ENCODE peak calls at places on chromosomes 4 and X, in eight cellular contexts. A is NCI-H774, X is tibial artery, H is EL, G is transverse colon, B is AG04450, N is substantia nigra, J is kidney tubule cell. K is an unnamed sample.

GRCh38 chr4:105520819-105521790 is 31.3 kb upstream of the ARHGEF38 start:
- DNase-seq in A (no peak), X (no peak), H (peak; percentile 45), G (peak; percentile 45), B (peak; percentile 11), N (no peak), J (peak; percentile 61), K (peak; percentile 51)

GRCh38 chr4:10077492-10078335 is 38.9 kb downstream of the WDR1 start:
- DNase-seq in A (no peak), X (peak; percentile 54), H (no peak), G (no peak), B (no peak), N (no peak), J (no peak), K (peak; percentile 15)

GRCh38 chrX:119240356-119240755 is 4.3 kb downstream of the PGRMC1 start:
- DNase-seq in A (no peak), X (no peak), H (peak; percentile 77), G (no peak), B (no peak), N (no peak), J (peak; percentile 52), K (no peak)

GRCh38 chr4:94468093-94468492 is 16.4 kb downstream of the PDLIM5 start:
- DNase-seq in A (no peak), X (no peak), H (no peak), G (no peak), B (no peak), N (no peak), J (no peak), K (no peak)

GRCh38 chrX:16807548-16807947 is 21.3 kb downstream of the TXLNG start:
- DNase-seq in A (no peak), X (no peak), H (peak; percentile 37), G (no peak), B (no peak), N (no peak), J (peak; percentile 39), K (no peak)

GRCh38 chr4:121690001-121690400 is 6.8 kb downstream of the ANXA5 start:
- DNase-seq in A (no peak), X (no peak), H (peak; percentile 79), G (no peak), B (no peak), N (no peak), J (peak; percentile 88), K (no peak)

GRCh38 chr4:141056473-141056872 is 76.8 kb downstream of the RNF150 start:
- DNase-seq in A (no peak), X (no peak), H (no peak), G (no peak), B (no peak), N (no peak), J (no peak), K (no peak)

GRCh38 chr4:40316333-40316781 is 18.8 kb upstream of the CHRNA9 start:
- DNase-seq in A (no peak), X (no peak), H (peak; percentile 79), G (no peak), B (peak; percentile 67), N (no peak), J (peak; percentile 85), K (no peak)

GRCh38 chr4:993111-994029 is at the start of gene SLC26A1:
- DNase-seq in A (no peak), X (no peak), H (no peak), G (peak; percentile 52), B (no peak), N (no peak), J (peak; percentile 88), K (peak; percentile 53)

GRCh38 chr4:37623125-37623524 is 63.1 kb downstream of the RELL1 start:
- DNase-seq in A (no peak), X (no peak), H (no peak), G (no peak), B (no peak), N (no peak), J (peak; percentile 38), K (no peak)

K was measured in body of pancreas.